ENCODE peak calls at places on chromosomes 3 and 15, in seven cellular contexts. R is NCI-H1092 treated with DMSO at 0.1 percent for 48 hours; B is foreskin fibroblast; H is pancreas; I is fibroblast of villous mesenchyme; P is stimulated activated CD4-positive, alpha-beta T cell treated with anti-CD3 and anti-CD28 coated beads, TNF-alpha, amount 100 ng/mL, for 48 hours; X is amygdala. O is an unnamed sample.

GRCh38 chr3:35965908-35966307 is 326.6 kb downstream of the ARPP21 start:
- DNase-seq in R (peak; percentile 20), I (peak; percentile 37), P (no peak), X (no peak), B (peak; percentile 63), H (no peak), O (no peak)

GRCh38 chr3:168688267-168688666 is 592.5 kb upstream of the GOLIM4 start:
- DNase-seq in I (no peak), P (no peak), B (no peak), H (no peak), X (no peak), R (no peak), O (no peak)

GRCh38 chr3:46607603-46608028 is 4.7 kb upstream of the FAM240A start:
- DNase-seq in P (no peak), B (no peak), X (no peak), R (no peak), H (no peak), I (peak; percentile 5), O (no peak)

GRCh38 chr3:177195242-177195940 is 1.9 kb downstream of the TBL1XR1 start:
- DNase-seq in X (no peak), I (peak; percentile 57), H (no peak), B (no peak), R (peak; percentile 40), P (no peak), O (no peak)

GRCh38 chr3:146834917-146835316 is 229.8 kb upstream of the PLSCR5 start:
- DNase-seq in H (no peak), I (no peak), X (no peak), B (peak; percentile 28), P (no peak), R (no peak), O (no peak)

GRCh38 chr3:130662407-130663028 is 84.1 kb downstream of the PIK3R4 start:
- DNase-seq in R (no peak), P (no peak), I (peak; percentile 40), H (no peak), X (no peak), B (peak; percentile 31), O (no peak)

GRCh38 chr3:8555705-8556314 is 54.2 kb downstream of the LMCD1 start:
- DNase-seq in X (no peak), P (no peak), B (no peak), H (no peak), R (peak; percentile 2), I (peak; percentile 73), O (no peak)

GRCh38 chr3:4493931-4494806 is 1.0 kb downstream of the ITPR1 start:
- DNase-seq in H (no peak), X (no peak), I (peak; percentile 21), P (no peak), R (no peak), B (peak; percentile 56), O (no peak)

GRCh38 chr3:15713364-15713763 is 84.4 kb downstream of the ANKRD28 start:
- DNase-seq in X (no peak), H (no peak), R (no peak), I (no peak), P (no peak), B (no peak), O (no peak)

GRCh38 chr15:47551079-47551478 is 166.2 kb upstream of the SEMA6D start:
- DNase-seq in P (no peak), B (no peak), R (no peak), X (no peak), H (no peak), I (no peak), O (no peak)

GRCh38 chr15:71323604-71324003 is 208.3 kb downstream of the THSD4 start:
- DNase-seq in H (no peak), B (no peak), X (no peak), I (peak; percentile 64), P (no peak), R (no peak), O (no peak)

GRCh38 chr3:1611824-1612223 is 486.8 kb upstream of the CNTN4 start:
- DNase-seq in H (no peak), B (no peak), P (no peak), X (no peak), R (no peak), I (no peak), O (no peak)

GRCh38 chr15:89195836-89196235 is 25.5 kb downstream of the RLBP1 start:
- DNase-seq in B (peak; percentile 92), I (peak; percentile 30), X (no peak), H (no peak), R (no peak), P (no peak), O (peak; percentile 90)